ENCODE peak calls at places on chromosome 22, in seven cellular contexts. P is NCI-H2081; L is uterus; C is lung; V is activated CD4-positive, alpha-beta T cell treated with anti-CD3 and anti-CD28 coated beads for 48 hours; A is stimulated activated CD4-positive, alpha-beta T cell treated with anti-CD3 and anti-CD28 coated beads, Interleukin-4, amount 100 ng/mL, for 48 hours; R is mucosa of gallbladder. W is an unnamed sample.

GRCh38 chr22:45885941-45886395 is 91.0 kb downstream of the WNT7B start:
- DNase-seq in P (no peak), L (no peak), C (no peak), V (no peak), A (no peak), R (no peak), W (no peak)

GRCh38 chr22:42202669-42203068 is 67.8 kb downstream of the TCF20 start:
- DNase-seq in P (no peak), L (no peak), C (no peak), V (peak; percentile 67), A (peak; percentile 38), R (no peak), W (no peak)

GRCh38 chr22:24968066-24968561 is 15.6 kb downstream of the KIAA1671 start:
- DNase-seq in P (no peak), L (no peak), C (no peak), V (no peak), A (no peak), R (no peak), W (no peak)

GRCh38 chr22:18091478-18091877 is 13.7 kb downstream of the PEX26 start:
- DNase-seq in P (no peak), L (no peak), C (no peak), V (no peak), A (no peak), R (no peak), W (no peak)

GRCh38 chr22:32457031-32457430 is 7.2 kb downstream of the BPIFC start:
- DNase-seq in P (no peak), L (no peak), C (no peak), V (no peak), A (no peak), R (no peak), W (no peak)

GRCh38 chr22:36439481-36440271 is 41.8 kb downstream of the TXN2 start:
- DNase-seq in P (no peak), L (peak; percentile 87), C (no peak), V (peak; percentile 53), A (no peak), R (peak; percentile 50), W (peak; percentile 88)

GRCh38 chr22:33426451-33426850 is 368.3 kb upstream of the SYN3 start:
- DNase-seq in P (no peak), L (no peak), C (no peak), V (no peak), A (no peak), R (no peak), W (no peak)

GRCh38 chr22:47805394-47805935 is 1043.0 kb downstream of the TBC1D22A start:
- DNase-seq in P (no peak), L (no peak), C (no peak), V (no peak), A (no peak), R (no peak), W (no peak)

GRCh38 chr22:40009953-40010751 is 15.4 kb downstream of the FAM83F start:
- DNase-seq in P (no peak), L (no peak), C (no peak), V (peak; percentile 36), A (no peak), R (peak; percentile 39), W (no peak)

GRCh38 chr22:48376428-48376827 is 1451.2 kb downstream of the BRD1 start:
- DNase-seq in P (no peak), L (no peak), C (no peak), V (no peak), A (no peak), R (no peak), W (no peak)

GRCh38 chr22:33013051-33013450 is 45.1 kb downstream of the SYN3 start:
- DNase-seq in P (no peak), L (no peak), C (no peak), V (no peak), A (no peak), R (no peak), W (no peak)